ENCODE peak calls at places on chromosomes 4 and X, in four cellular contexts. One of them, this sample, is unnamed.

GRCh38 chrX:21946925-21947641 is 6.6 kb downstream of the SMS start:
- DNase-seq in BJ: no peak
- DNase-seq in nephron progenitor cell: no peak
- DNase-seq in tibial nerve: no peak
- DNase-seq in this sample: peak

GRCh38 chr4:91198951-91199350 is 1071.8 kb downstream of the CCSER1 start:
- DNase-seq in BJ: no peak
- DNase-seq in nephron progenitor cell: no peak
- DNase-seq in tibial nerve: no peak
- DNase-seq in this sample: no peak

GRCh38 chrX:134764202-134764785 is 106.0 kb upstream of the PLAC1 start:
- DNase-seq in BJ: no peak
- DNase-seq in nephron progenitor cell: no peak
- DNase-seq in tibial nerve: no peak
- DNase-seq in this sample: peak

GRCh38 chr4:61532324-61532723 is 332.2 kb downstream of the ADGRL3 start:
- DNase-seq in tibial nerve: no peak
- DNase-seq in BJ: no peak
- DNase-seq in nephron progenitor cell: peak
- DNase-seq in this sample: peak

GRCh38 chrX:108699368-108699767 is 37.0 kb downstream of the IRS4 start:
- DNase-seq in tibial nerve: no peak
- DNase-seq in nephron progenitor cell: no peak
- DNase-seq in BJ: no peak
- DNase-seq in this sample: peak

GRCh38 chr4:6268650-6269399 is 825 bp upstream of the WFS1 start:
- DNase-seq in tibial nerve: no peak
- DNase-seq in nephron progenitor cell: no peak
- DNase-seq in BJ: no peak
- DNase-seq in this sample: no peak

GRCh38 chrX:97704881-97705280 is 821.2 kb downstream of the RPA4 start:
- DNase-seq in BJ: no peak
- DNase-seq in nephron progenitor cell: no peak
- DNase-seq in tibial nerve: no peak
- DNase-seq in this sample: no peak

GRCh38 chrX:41490446-41490845 is 43.3 kb downstream of the NYX start:
- DNase-seq in BJ: no peak
- DNase-seq in nephron progenitor cell: no peak
- DNase-seq in tibial nerve: no peak
- DNase-seq in this sample: no peak

GRCh38 chr4:76188557-76188956 is 25.1 kb downstream of the SCARB2 start:
- DNase-seq in tibial nerve: no peak
- DNase-seq in BJ: no peak
- DNase-seq in nephron progenitor cell: no peak
- DNase-seq in this sample: no peak

GRCh38 chr4:2024683-2025082 is 15.9 kb upstream of the NELFA start:
- DNase-seq in BJ: no peak
- DNase-seq in tibial nerve: no peak
- DNase-seq in nephron progenitor cell: no peak
- DNase-seq in this sample: no peak

GRCh38 chr4:187309456-187309855 is 585.8 kb upstream of the FAT1 start:
- DNase-seq in BJ: peak
- DNase-seq in nephron progenitor cell: no peak
- DNase-seq in tibial nerve: no peak
- DNase-seq in this sample: no peak

GRCh38 chrX:63889001-63889400 is 104.0 kb upstream of the ARHGEF9 start:
- DNase-seq in BJ: peak
- DNase-seq in tibial nerve: no peak
- DNase-seq in nephron progenitor cell: no peak
- DNase-seq in this sample: no peak

GRCh38 chr4:148790691-148791090 is 348.5 kb upstream of the NR3C2 start:
- DNase-seq in tibial nerve: no peak
- DNase-seq in nephron progenitor cell: no peak
- DNase-seq in BJ: no peak
- DNase-seq in this sample: no peak

GRCh38 chrX:19682712-19683331 is 167.5 kb upstream of the MAP3K15 start:
- DNase-seq in nephron progenitor cell: peak
- DNase-seq in BJ: peak
- DNase-seq in tibial nerve: peak
- DNase-seq in this sample: peak

GRCh38 chr4:41362647-41363383 is 106.1 kb downstream of the UCHL1 start:
- DNase-seq in nephron progenitor cell: peak
- DNase-seq in tibial nerve: no peak
- DNase-seq in BJ: no peak
- DNase-seq in this sample: peak

GRCh38 chrX:144896323-144896722 is 351.0 kb upstream of the SPANXN1 start:
- DNase-seq in BJ: no peak
- DNase-seq in nephron progenitor cell: no peak
- DNase-seq in tibial nerve: no peak
- DNase-seq in this sample: peak

GRCh38 chr4:182647901-182648300 is 269.3 kb downstream of the DCTD start:
- DNase-seq in BJ: no peak
- DNase-seq in tibial nerve: no peak
- DNase-seq in nephron progenitor cell: no peak
- DNase-seq in this sample: no peak

GRCh38 chr4:130955520-130955919 is 1859.6 kb downstream of the C4orf33 start:
- DNase-seq in BJ: no peak
- DNase-seq in nephron progenitor cell: no peak
- DNase-seq in tibial nerve: no peak
- DNase-seq in this sample: no peak

GRCh38 chr4:38860788-38861424 is 4.3 kb upstream of the TLR6 start:
- DNase-seq in BJ: no peak
- DNase-seq in tibial nerve: no peak
- DNase-seq in nephron progenitor cell: peak
- DNase-seq in this sample: peak

GRCh38 chr4:169352332-169352731 is 81.6 kb upstream of the SH3RF1 start:
- DNase-seq in nephron progenitor cell: no peak
- DNase-seq in BJ: no peak
- DNase-seq in tibial nerve: no peak
- DNase-seq in this sample: no peak

GRCh38 chrX:41621236-41621651 is 67.5 kb upstream of the GPR34 start:
- DNase-seq in BJ: no peak
- DNase-seq in nephron progenitor cell: no peak
- DNase-seq in tibial nerve: no peak
- DNase-seq in this sample: peak

GRCh38 chrX:95823796-95824195 is 860.8 kb upstream of the DIAPH2 start:
- DNase-seq in BJ: no peak
- DNase-seq in tibial nerve: no peak
- DNase-seq in nephron progenitor cell: no peak
- DNase-seq in this sample: no peak

GRCh38 chr4:132557660-132558059 is 591.4 kb upstream of the PCDH10 start:
- DNase-seq in nephron progenitor cell: no peak
- DNase-seq in tibial nerve: no peak
- DNase-seq in BJ: no peak
- DNase-seq in this sample: peak

GRCh38 chrX:13387656-13388421 is 68.0 kb upstream of the ATXN3L start:
- DNase-seq in nephron progenitor cell: no peak
- DNase-seq in BJ: peak
- DNase-seq in tibial nerve: no peak
- DNase-seq in this sample: no peak

GRCh38 chrX:139739138-139739537 is 31.2 kb upstream of the MCF2 start:
- DNase-seq in tibial nerve: no peak
- DNase-seq in BJ: peak
- DNase-seq in nephron progenitor cell: no peak
- DNase-seq in this sample: no peak

GRCh38 chr4:133146574-133147198 is 2.4 kb upstream of the PCDH10 start:
- DNase-seq in tibial nerve: no peak
- DNase-seq in nephron progenitor cell: peak
- DNase-seq in BJ: no peak
- DNase-seq in this sample: peak

GRCh38 chrX:23503835-23504539 is 163.3 kb upstream of the PRDX4 start:
- DNase-seq in tibial nerve: peak
- DNase-seq in BJ: peak
- DNase-seq in nephron progenitor cell: no peak
- DNase-seq in this sample: no peak

GRCh38 chrX:136170109-136170800 is 22.9 kb downstream of the FHL1 start:
- DNase-seq in BJ: no peak
- DNase-seq in tibial nerve: no peak
- DNase-seq in nephron progenitor cell: no peak
- DNase-seq in this sample: no peak

GRCh38 chrX:45697591-45697990 is 496.9 kb upstream of the DIPK2B start:
- DNase-seq in tibial nerve: no peak
- DNase-seq in nephron progenitor cell: no peak
- DNase-seq in BJ: no peak
- DNase-seq in this sample: no peak

GRCh38 chrX:68059469-68059868 is 373.8 kb downstream of the OPHN1 start:
- DNase-seq in tibial nerve: no peak
- DNase-seq in nephron progenitor cell: no peak
- DNase-seq in BJ: no peak
- DNase-seq in this sample: no peak

GRCh38 chr4:15963001-15963451 is at the start of gene FGFBP2:
- DNase-seq in tibial nerve: peak
- DNase-seq in BJ: no peak
- DNase-seq in nephron progenitor cell: peak
- DNase-seq in this sample: peak

GRCh38 chr4:133555671-133556070 is 406.6 kb downstream of the PCDH10 start:
- DNase-seq in nephron progenitor cell: no peak
- DNase-seq in tibial nerve: no peak
- DNase-seq in BJ: no peak
- DNase-seq in this sample: no peak

GRCh38 chr4:173168396-173169177 is at the start of gene GALNT7:
- DNase-seq in nephron progenitor cell: peak
- DNase-seq in tibial nerve: peak
- DNase-seq in BJ: no peak
- DNase-seq in this sample: peak

GRCh38 chr4:82842593-82842992 is 44.0 kb upstream of the SCD5 start:
- DNase-seq in BJ: no peak
- DNase-seq in tibial nerve: no peak
- DNase-seq in nephron progenitor cell: no peak
- DNase-seq in this sample: peak

GRCh38 chr4:7392438-7393374 is 42.0 kb downstream of the PSAPL1 start:
- DNase-seq in BJ: no peak
- DNase-seq in nephron progenitor cell: peak
- DNase-seq in tibial nerve: no peak
- DNase-seq in this sample: peak

GRCh38 chr4:14877246-14878220 is 124.7 kb upstream of the CPEB2 start:
- DNase-seq in tibial nerve: no peak
- DNase-seq in BJ: no peak
- DNase-seq in nephron progenitor cell: no peak
- DNase-seq in this sample: no peak

GRCh38 chr4:118981171-118981838 is 92.7 kb downstream of the SYNPO2 start:
- DNase-seq in tibial nerve: no peak
- DNase-seq in nephron progenitor cell: no peak
- DNase-seq in BJ: no peak
- DNase-seq in this sample: peak